ENCODE peak calls at places on chromosomes 13 and 19, in eight cellular contexts. One of them, this sample, is unnamed.

GRCh38 chr19:28964500-28964899 is 248.5 kb downstream of the UQCRFS1 start:
- DNase-seq in IMR-90: no peak
- DNase-seq in mesenchymal stem cell: no peak
- DNase-seq in fibroblast of lung: no peak
- DNase-seq in esophagus squamous epithelium: no peak
- DNase-seq in left lung: no peak
- DNase-seq in GM23248: no peak
- DNase-seq in heart left ventricle: no peak
- DNase-seq in this sample: no peak

GRCh38 chr19:8890260-8890659 is 58.1 kb downstream of the MBD3L1 start:
- DNase-seq in IMR-90: no peak
- DNase-seq in mesenchymal stem cell: no peak
- DNase-seq in fibroblast of lung: no peak
- DNase-seq in esophagus squamous epithelium: no peak
- DNase-seq in left lung: no peak
- DNase-seq in GM23248: no peak
- DNase-seq in heart left ventricle: no peak
- DNase-seq in this sample: no peak

GRCh38 chr19:13225973-13226865 is 76.0 kb downstream of the IER2 start:
- DNase-seq in IMR-90: no peak
- DNase-seq in mesenchymal stem cell: no peak
- DNase-seq in fibroblast of lung: no peak
- DNase-seq in esophagus squamous epithelium: no peak
- DNase-seq in left lung: no peak
- DNase-seq in GM23248: no peak
- DNase-seq in heart left ventricle: no peak
- DNase-seq in this sample: no peak

GRCh38 chr13:38954291-38954690 is 36.3 kb downstream of the STOML3 start:
- DNase-seq in IMR-90: no peak
- DNase-seq in mesenchymal stem cell: peak; percentile 3
- DNase-seq in fibroblast of lung: no peak
- DNase-seq in esophagus squamous epithelium: no peak
- DNase-seq in left lung: no peak
- DNase-seq in GM23248: peak; percentile 7
- DNase-seq in heart left ventricle: no peak
- DNase-seq in this sample: no peak

GRCh38 chr13:114078501-114079451 is 53.6 kb downstream of the RASA3 start:
- DNase-seq in IMR-90: peak; percentile 84
- DNase-seq in mesenchymal stem cell: peak; percentile 66
- DNase-seq in fibroblast of lung: peak; percentile 64
- DNase-seq in esophagus squamous epithelium: no peak
- DNase-seq in left lung: peak; percentile 76
- DNase-seq in GM23248: peak; percentile 97
- DNase-seq in heart left ventricle: peak; percentile 67
- DNase-seq in this sample: no peak

GRCh38 chr19:30266687-30267086 is 105.5 kb upstream of the ZNF536 start:
- DNase-seq in IMR-90: no peak
- DNase-seq in mesenchymal stem cell: no peak
- DNase-seq in fibroblast of lung: no peak
- DNase-seq in esophagus squamous epithelium: no peak
- DNase-seq in left lung: no peak
- DNase-seq in GM23248: no peak
- DNase-seq in heart left ventricle: no peak
- DNase-seq in this sample: no peak

GRCh38 chr19:31141301-31141700 is 207.9 kb downstream of the TSHZ3 start:
- DNase-seq in IMR-90: no peak
- DNase-seq in mesenchymal stem cell: no peak
- DNase-seq in fibroblast of lung: no peak
- DNase-seq in esophagus squamous epithelium: no peak
- DNase-seq in left lung: no peak
- DNase-seq in GM23248: no peak
- DNase-seq in heart left ventricle: no peak
- DNase-seq in this sample: no peak

GRCh38 chr19:7540761-7541480 is 5.4 kb downstream of the PNPLA6 start:
- DNase-seq in IMR-90: peak; percentile 65
- DNase-seq in mesenchymal stem cell: no peak
- DNase-seq in fibroblast of lung: no peak
- DNase-seq in esophagus squamous epithelium: no peak
- DNase-seq in left lung: peak; percentile 83
- DNase-seq in GM23248: peak; percentile 47
- DNase-seq in heart left ventricle: no peak
- DNase-seq in this sample: peak; percentile 91

GRCh38 chr13:20713751-20714150 is 10.3 kb downstream of the IL17D start:
- DNase-seq in IMR-90: peak; percentile 39
- DNase-seq in mesenchymal stem cell: peak; percentile 23
- DNase-seq in fibroblast of lung: no peak
- DNase-seq in esophagus squamous epithelium: no peak
- DNase-seq in left lung: no peak
- DNase-seq in GM23248: peak; percentile 87
- DNase-seq in heart left ventricle: no peak
- DNase-seq in this sample: no peak

GRCh38 chr19:43469160-43469480 is 3.7 kb upstream of the LYPD3 start:
- DNase-seq in IMR-90: no peak
- DNase-seq in mesenchymal stem cell: no peak
- DNase-seq in fibroblast of lung: no peak
- DNase-seq in esophagus squamous epithelium: no peak
- DNase-seq in left lung: no peak
- DNase-seq in GM23248: no peak
- DNase-seq in heart left ventricle: no peak
- DNase-seq in this sample: no peak

GRCh38 chr19:54136864-54137113 is 773 bp upstream of the CNOT3 start:
- DNase-seq in IMR-90: no peak
- DNase-seq in mesenchymal stem cell: no peak
- DNase-seq in fibroblast of lung: no peak
- DNase-seq in esophagus squamous epithelium: no peak
- DNase-seq in left lung: no peak
- DNase-seq in GM23248: no peak
- DNase-seq in heart left ventricle: no peak
- DNase-seq in this sample: no peak

GRCh38 chr19:29768166-29768565 is 43.6 kb upstream of the CCNE1 start:
- DNase-seq in IMR-90: no peak
- DNase-seq in mesenchymal stem cell: no peak
- DNase-seq in fibroblast of lung: no peak
- DNase-seq in esophagus squamous epithelium: no peak
- DNase-seq in left lung: peak; percentile 48
- DNase-seq in GM23248: no peak
- DNase-seq in heart left ventricle: no peak
- DNase-seq in this sample: no peak

GRCh38 chr19:30519607-30520205 is 147.5 kb downstream of the ZNF536 start:
- DNase-seq in IMR-90: no peak
- DNase-seq in mesenchymal stem cell: no peak
- DNase-seq in fibroblast of lung: no peak
- DNase-seq in esophagus squamous epithelium: no peak
- DNase-seq in left lung: no peak
- DNase-seq in GM23248: no peak
- DNase-seq in heart left ventricle: no peak
- DNase-seq in this sample: no peak

GRCh38 chr19:45496349-45496953 is 396 bp downstream of the RTN2 start:
- DNase-seq in IMR-90: no peak
- DNase-seq in mesenchymal stem cell: peak; percentile 43
- DNase-seq in fibroblast of lung: no peak
- DNase-seq in esophagus squamous epithelium: no peak
- DNase-seq in left lung: peak; percentile 91
- DNase-seq in GM23248: peak; percentile 62
- DNase-seq in heart left ventricle: peak; percentile 63
- DNase-seq in this sample: peak; percentile 82

GRCh38 chr13:59266478-59267063 is 897.2 kb downstream of the DIAPH3 start:
- DNase-seq in IMR-90: no peak
- DNase-seq in mesenchymal stem cell: no peak
- DNase-seq in fibroblast of lung: no peak
- DNase-seq in esophagus squamous epithelium: no peak
- DNase-seq in left lung: no peak
- DNase-seq in GM23248: no peak
- DNase-seq in heart left ventricle: no peak
- DNase-seq in this sample: no peak

GRCh38 chr13:113821847-113822246 is 42.0 kb downstream of the GAS6 start:
- DNase-seq in IMR-90: no peak
- DNase-seq in mesenchymal stem cell: no peak
- DNase-seq in fibroblast of lung: no peak
- DNase-seq in esophagus squamous epithelium: no peak
- DNase-seq in left lung: peak; percentile 75
- DNase-seq in GM23248: no peak
- DNase-seq in heart left ventricle: peak; percentile 54
- DNase-seq in this sample: no peak

GRCh38 chr19:10019246-10019645 is 6.0 kb downstream of the RDH8 start:
- DNase-seq in IMR-90: no peak
- DNase-seq in mesenchymal stem cell: no peak
- DNase-seq in fibroblast of lung: no peak
- DNase-seq in esophagus squamous epithelium: no peak
- DNase-seq in left lung: no peak
- DNase-seq in GM23248: peak; percentile 40
- DNase-seq in heart left ventricle: no peak
- DNase-seq in this sample: no peak

GRCh38 chr19:54319049-54319448 is 6.1 kb upstream of the LILRA5 start:
- DNase-seq in IMR-90: no peak
- DNase-seq in mesenchymal stem cell: no peak
- DNase-seq in fibroblast of lung: no peak
- DNase-seq in esophagus squamous epithelium: no peak
- DNase-seq in left lung: no peak
- DNase-seq in GM23248: no peak
- DNase-seq in heart left ventricle: no peak
- DNase-seq in this sample: no peak

GRCh38 chr19:794989-795658 is 2.1 kb upstream of the PTBP1 start:
- DNase-seq in IMR-90: no peak
- DNase-seq in mesenchymal stem cell: no peak
- DNase-seq in fibroblast of lung: no peak
- DNase-seq in esophagus squamous epithelium: no peak
- DNase-seq in left lung: peak; percentile 84
- DNase-seq in GM23248: peak; percentile 40
- DNase-seq in heart left ventricle: peak; percentile 56
- DNase-seq in this sample: peak; percentile 32
- H3K27ac ChIP-seq in IMR-90: no peak overlapping the region
- H3K27ac ChIP-seq in mesenchymal stem cell: no peak overlapping the region
- H3K27ac ChIP-seq in fibroblast of lung: no peak overlapping the region
- H3K27ac ChIP-seq in esophagus squamous epithelium: peak overlapping the region; percentile 96
- H3K27ac ChIP-seq in left lung: no peak overlapping the region
- H3K27ac ChIP-seq in GM23248: no peak overlapping the region
- H3K27ac ChIP-seq in heart left ventricle: no peak overlapping the region
- H3K27ac ChIP-seq in this sample: no peak overlapping the region

DNA sequence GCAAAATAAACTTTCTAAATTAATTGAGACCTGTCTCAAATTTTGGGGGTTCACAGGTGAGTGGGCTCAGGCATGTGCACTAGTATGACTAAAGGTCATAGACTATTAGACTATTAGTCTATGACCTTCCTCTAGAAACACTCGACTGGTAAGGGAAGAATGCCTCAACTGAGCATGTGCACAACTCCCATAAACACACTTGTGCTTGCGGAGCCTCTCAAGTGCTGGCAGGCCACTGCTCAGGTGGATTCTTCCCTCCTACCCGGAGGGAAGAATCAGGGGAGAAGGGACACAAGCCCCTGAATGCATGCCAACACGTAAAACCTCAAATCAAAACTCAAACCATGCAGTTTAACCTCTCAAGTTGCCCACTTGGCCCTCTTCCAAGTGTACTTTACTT is 287.6 kb upstream of the SGCG start:
- DNase-seq in IMR-90: no peak
- DNase-seq in mesenchymal stem cell: no peak
- DNase-seq in fibroblast of lung: no peak
- DNase-seq in esophagus squamous epithelium: no peak
- DNase-seq in left lung: no peak
- DNase-seq in GM23248: no peak
- DNase-seq in heart left ventricle: no peak
- DNase-seq in this sample: no peak
- H3K27ac ChIP-seq in IMR-90: no peak overlapping the region
- H3K27ac ChIP-seq in mesenchymal stem cell: no peak overlapping the region
- H3K27ac ChIP-seq in fibroblast of lung: no peak overlapping the region
- H3K27ac ChIP-seq in esophagus squamous epithelium: no peak overlapping the region
- H3K27ac ChIP-seq in left lung: no peak overlapping the region
- H3K27ac ChIP-seq in GM23248: no peak overlapping the region
- H3K27ac ChIP-seq in heart left ventricle: no peak overlapping the region
- H3K27ac ChIP-seq in this sample: no peak overlapping the region

GRCh38 chr19:1236566-1236965 is 1.2 kb downstream of the CBARP start:
- DNase-seq in IMR-90: no peak
- DNase-seq in mesenchymal stem cell: no peak
- DNase-seq in fibroblast of lung: no peak
- DNase-seq in esophagus squamous epithelium: no peak
- DNase-seq in left lung: no peak
- DNase-seq in GM23248: peak; percentile 49
- DNase-seq in heart left ventricle: no peak
- DNase-seq in this sample: no peak

GRCh38 chr19:1234041-1234669 is 3.6 kb downstream of the CBARP start:
- DNase-seq in IMR-90: no peak
- DNase-seq in mesenchymal stem cell: no peak
- DNase-seq in fibroblast of lung: no peak
- DNase-seq in esophagus squamous epithelium: no peak
- DNase-seq in left lung: no peak
- DNase-seq in GM23248: no peak
- DNase-seq in heart left ventricle: no peak
- DNase-seq in this sample: no peak

GRCh38 chr19:1234670-1235380 is 3.0 kb downstream of the CBARP start:
- DNase-seq in IMR-90: no peak
- DNase-seq in mesenchymal stem cell: no peak
- DNase-seq in fibroblast of lung: no peak
- DNase-seq in esophagus squamous epithelium: no peak
- DNase-seq in left lung: no peak
- DNase-seq in GM23248: no peak
- DNase-seq in heart left ventricle: no peak
- DNase-seq in this sample: no peak

GRCh38 chr19:1237027-1237659 is 662 bp downstream of the CBARP start:
- DNase-seq in IMR-90: no peak
- DNase-seq in mesenchymal stem cell: no peak
- DNase-seq in fibroblast of lung: no peak
- DNase-seq in esophagus squamous epithelium: no peak
- DNase-seq in left lung: no peak
- DNase-seq in GM23248: peak; percentile 62
- DNase-seq in heart left ventricle: peak; percentile 37
- DNase-seq in this sample: no peak

GRCh38 chr19:1235625-1236538 is 1.9 kb downstream of the CBARP start:
- DNase-seq in IMR-90: peak; percentile 50
- DNase-seq in mesenchymal stem cell: peak; percentile 59
- DNase-seq in fibroblast of lung: no peak
- DNase-seq in esophagus squamous epithelium: no peak
- DNase-seq in left lung: no peak
- DNase-seq in GM23248: peak; percentile 58
- DNase-seq in heart left ventricle: no peak
- DNase-seq in this sample: no peak
- H3K27ac ChIP-seq in IMR-90: peak overlapping the region; percentile 26
- H3K27ac ChIP-seq in mesenchymal stem cell: peak overlapping the region; percentile 51
- H3K27ac ChIP-seq in fibroblast of lung: no peak overlapping the region
- H3K27ac ChIP-seq in esophagus squamous epithelium: peak overlapping the region; percentile 69
- H3K27ac ChIP-seq in left lung: no peak overlapping the region
- H3K27ac ChIP-seq in GM23248: no peak overlapping the region
- H3K27ac ChIP-seq in heart left ventricle: no peak overlapping the region
- H3K27ac ChIP-seq in this sample: no peak overlapping the region

DNA sequence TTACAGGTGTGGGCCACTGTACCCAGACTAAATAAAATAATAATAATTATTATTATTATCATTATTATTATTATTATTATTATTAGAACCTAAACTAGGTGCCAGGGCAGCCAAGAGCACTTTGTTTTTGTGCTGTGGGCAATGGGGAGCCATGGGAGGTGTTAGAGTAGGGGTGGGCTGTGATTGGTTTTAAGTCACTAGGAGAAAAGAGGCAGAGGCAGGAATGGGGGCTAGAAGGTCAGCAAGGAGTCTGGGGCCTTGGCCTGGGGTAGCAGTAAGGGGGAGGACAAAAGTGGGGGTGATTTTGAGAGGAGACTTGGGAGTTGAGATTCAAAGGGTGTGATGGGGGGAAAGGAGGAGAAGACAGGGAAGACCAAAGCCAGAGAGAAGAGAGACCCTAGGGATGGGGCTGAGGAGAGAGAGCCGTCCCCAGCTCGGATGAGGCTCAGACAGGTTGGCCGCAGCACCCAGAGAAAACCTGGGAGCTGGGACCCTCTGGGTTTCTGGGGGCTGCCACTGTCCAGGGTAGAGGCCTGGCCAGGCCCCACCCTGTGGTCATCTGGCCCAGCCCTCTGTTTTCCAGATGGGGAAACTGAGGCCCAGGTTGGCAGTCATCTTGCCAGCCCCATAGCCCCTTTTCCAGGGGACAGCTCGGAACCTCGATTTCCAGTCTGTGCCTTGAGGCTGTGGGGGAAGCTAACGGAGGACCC is 17.8 kb upstream of the BTBD2 start:
- DNase-seq in IMR-90: no peak
- DNase-seq in mesenchymal stem cell: no peak
- DNase-seq in fibroblast of lung: no peak
- DNase-seq in esophagus squamous epithelium: no peak
- DNase-seq in left lung: no peak
- DNase-seq in GM23248: no peak
- DNase-seq in heart left ventricle: no peak
- DNase-seq in this sample: no peak
- H3K27ac ChIP-seq in IMR-90: no peak overlapping the region
- H3K27ac ChIP-seq in mesenchymal stem cell: no peak overlapping the region
- H3K27ac ChIP-seq in fibroblast of lung: no peak overlapping the region
- H3K27ac ChIP-seq in esophagus squamous epithelium: peak overlapping the region; percentile 97
- H3K27ac ChIP-seq in left lung: peak overlapping the region; percentile 92
- H3K27ac ChIP-seq in GM23248: no peak overlapping the region
- H3K27ac ChIP-seq in heart left ventricle: peak overlapping the region; percentile 98
- H3K27ac ChIP-seq in this sample: no peak overlapping the region